ENCODE peak calls at places on chromosomes 5 and 9, in seven cellular contexts. V is IMR-90, E is astrocyte, G is HepG2, U is MM.1S, H is NT2/D1, C is GM23248. A is an unnamed sample.
A peak's percentile ranks its signal among the peaks of the same experiment; 100 is the strongest.

GRCh38 chr9:130239741-130240241 is 25.8 kb upstream of the HMCN2 start:
- DNase-seq in V (peak; percentile 19), E (no peak), G (no peak), U (peak; percentile 27), H (no peak), C (peak; percentile 34), A (no peak)

GRCh38 chr5:168612996-168613395 is 33.8 kb upstream of the PANK3 start:
- DNase-seq in V (no peak), E (peak; percentile 4), G (no peak), U (no peak), H (no peak), C (peak; percentile 11), A (no peak)

GRCh38 chr5:107820339-107820880 is 149.7 kb upstream of the EFNA5 start:
- DNase-seq in V (peak; percentile 2), E (no peak), G (no peak), U (no peak), H (no peak), C (peak; percentile 48), A (no peak)

GRCh38 chr9:84615574-84615973 is 54.0 kb upstream of the NTRK2 start:
- DNase-seq in V (no peak), E (no peak), G (no peak), U (no peak), H (peak; percentile 38), C (no peak), A (no peak)

GRCh38 chr5:44660251-44660650 is 148.5 kb upstream of the MRPS30 start:
- DNase-seq in V (no peak), E (no peak), G (no peak), U (no peak), H (no peak), C (peak; percentile 50), A (no peak)

GRCh38 chr9:117957267-117957666 is 253.1 kb downstream of the TLR4 start:
- DNase-seq in V (no peak), E (no peak), G (no peak), U (peak; percentile 69), H (no peak), C (no peak), A (no peak)

GRCh38 chr5:107157811-107158210 is 512.9 kb downstream of the EFNA5 start:
- DNase-seq in V (no peak), E (no peak), G (no peak), U (no peak), H (no peak), C (no peak), A (no peak)

GRCh38 chr5:132873930-132874271 is 433 bp downstream of the LEAP2 start:
- DNase-seq in V (no peak), E (no peak), G (no peak), U (no peak), H (no peak), C (no peak), A (no peak)

GRCh38 chr5:76771705-76772405 is 47.0 kb upstream of the F2RL1 start:
- DNase-seq in V (peak; percentile 51), E (peak; percentile 43), G (no peak), U (no peak), H (no peak), C (peak; percentile 39), A (no peak)

GRCh38 chr5:145044970-145045369 is 790.2 kb downstream of the PRELID2 start:
- DNase-seq in V (no peak), E (no peak), G (no peak), U (no peak), H (no peak), C (no peak), A (no peak)

GRCh38 chr5:51468196-51468595 is 84.9 kb downstream of the ISL1 start:
- DNase-seq in V (no peak), E (no peak), G (no peak), U (no peak), H (no peak), C (no peak), A (no peak)

GRCh38 chr9:116942593-116943061 is 255.5 kb downstream of the TRIM32 start:
- DNase-seq in V (no peak), E (no peak), G (no peak), U (no peak), H (no peak), C (no peak), A (no peak)

GRCh38 chr9:127035423-127035822 is 87.0 kb downstream of the ANGPTL2 start:
- DNase-seq in V (peak; percentile 17), E (no peak), G (no peak), U (no peak), H (no peak), C (peak; percentile 54), A (no peak)

GRCh38 chr5:174167080-174167910 is 121.8 kb downstream of the NSG2 start:
- DNase-seq in V (no peak), E (no peak), G (no peak), U (no peak), H (no peak), C (no peak), A (no peak)

GRCh38 chr9:131011274-131012022 is 2.5 kb downstream of the LAMC3 start:
- DNase-seq in V (no peak), E (no peak), G (peak; percentile 54), U (no peak), H (no peak), C (no peak), A (no peak)

GRCh38 chr5:57817001-57817453 is 334.4 kb upstream of the ACTBL2 start:
- DNase-seq in V (no peak), E (peak; percentile 67), G (no peak), U (no peak), H (no peak), C (peak; percentile 29), A (no peak)

GRCh38 chr5:180704362-180704761 is 35.5 kb downstream of the OR2Y1 start:
- DNase-seq in V (peak; percentile 7), E (peak; percentile 2), G (peak; percentile 17), U (no peak), H (no peak), C (peak; percentile 7), A (peak; percentile 8)

GRCh38 chr5:6611561-6612256 is 21.1 kb downstream of the NSUN2 start:
- DNase-seq in V (no peak), E (no peak), G (no peak), U (no peak), H (no peak), C (no peak), A (no peak)

GRCh38 chr5:178524093-178524882 is 65.9 kb downstream of the COL23A1 start:
- DNase-seq in V (no peak), E (no peak), G (no peak), U (no peak), H (no peak), C (no peak), A (no peak)

GRCh38 chr5:169013846-169014245 is 287.1 kb downstream of the SLIT3 start:
- DNase-seq in V (no peak), E (no peak), G (no peak), U (peak; percentile 16), H (no peak), C (peak; percentile 21), A (no peak)

GRCh38 chr9:124480621-124480981 is 26.6 kb downstream of the NR5A1 start:
- DNase-seq in V (peak; percentile 4), E (no peak), G (peak; percentile 34), U (peak; percentile 21), H (peak; percentile 65), C (peak; percentile 48), A (peak; percentile 32)

GRCh38 chr5:1100652-1101574 is 10.9 kb downstream of the SLC12A7 start:
- DNase-seq in V (no peak), E (no peak), G (no peak), U (no peak), H (no peak), C (no peak), A (no peak)

GRCh38 chr5:133247881-133248642 is 196.2 kb downstream of the HSPA4 start:
- DNase-seq in V (peak; percentile 49), E (no peak), G (peak; percentile 74), U (no peak), H (peak; percentile 56), C (peak; percentile 38), A (peak; percentile 60)

GRCh38 chr9:121674952-121675351 is 23.5 kb downstream of the DAB2IP start:
- DNase-seq in V (peak; percentile 74), E (peak; percentile 29), G (no peak), U (no peak), H (no peak), C (peak; percentile 83), A (no peak)

GRCh38 chr5:160769264-160769663 is 82.7 kb downstream of the ATP10B start:
- DNase-seq in V (no peak), E (no peak), G (no peak), U (no peak), H (no peak), C (no peak), A (no peak)

GRCh38 chr5:113489299-113489698 is 1.0 kb upstream of the MCC start:
- DNase-seq in V (peak; percentile 99), E (peak; percentile 99), G (peak; percentile 57), U (peak; percentile 46), H (no peak), C (peak; percentile 97), A (peak; percentile 89)

GRCh38 chr5:142326480-142326938 is 1.7 kb upstream of the SPRY4 start:
- DNase-seq in V (no peak), E (no peak), G (no peak), U (no peak), H (no peak), C (no peak), A (no peak)
- H3K4me3 ChIP-seq in V (peak overlapping the region; percentile 45), E (peak overlapping the region; percentile 91), G (peak overlapping the region; percentile 92), U (no peak overlapping the region), H (peak overlapping the region; percentile 34), C (peak overlapping the region; percentile 80), A (peak overlapping the region; percentile 78)

GRCh38 chr9:134185536-134186011 is 21.2 kb upstream of the RNU6ATAC start:
- DNase-seq in V (no peak), E (no peak), G (no peak), U (peak; percentile 33), H (no peak), C (no peak), A (no peak)

GRCh38 chr9:134188421-134189166 is 24.2 kb upstream of the RNU6ATAC start:
- DNase-seq in V (no peak), E (no peak), G (no peak), U (no peak), H (no peak), C (peak; percentile 46), A (no peak)

GRCh38 chr9:134186471-134187109 is 22.2 kb upstream of the RNU6ATAC start:
- DNase-seq in V (no peak), E (no peak), G (no peak), U (no peak), H (no peak), C (no peak), A (no peak)

GRCh38 chr9:134187821-134188420 is 23.6 kb upstream of the RNU6ATAC start:
- DNase-seq in V (no peak), E (no peak), G (no peak), U (no peak), H (no peak), C (no peak), A (no peak)

GRCh38 chr9:134187110-134187531 is 22.8 kb upstream of the RNU6ATAC start:
- DNase-seq in V (no peak), E (no peak), G (no peak), U (peak; percentile 54), H (no peak), C (no peak), A (no peak)
- H3K9ac ChIP-seq in V (no peak overlapping the region), E (no peak overlapping the region), G (no peak overlapping the region), U (no peak overlapping the region), H (no peak overlapping the region), C (no peak overlapping the region), A (no peak overlapping the region)

GRCh38 chr5:88734191-88734640 is 148.8 kb downstream of the MEF2C start:
- DNase-seq in V (no peak), E (no peak), G (no peak), U (peak; percentile 78), H (no peak), C (no peak), A (no peak)
- H3K4me3 ChIP-seq in V (no peak overlapping the region), E (peak overlapping the region; percentile 26), G (no peak overlapping the region), U (peak overlapping the region; percentile 31), H (no peak overlapping the region), C (no peak overlapping the region), A (no peak overlapping the region)

GRCh38 chr9:99231708-99232107 is 9.6 kb downstream of the SEC61B start:
- DNase-seq in V (peak; percentile 11), E (no peak), G (peak; percentile 9), U (no peak), H (no peak), C (peak; percentile 47), A (no peak)
- H3K9ac ChIP-seq in V (no peak overlapping the region), E (no peak overlapping the region), G (no peak overlapping the region), U (no peak overlapping the region), H (no peak overlapping the region), C (no peak overlapping the region), A (no peak overlapping the region)